ENCODE peak calls at places on chromosomes 3 and 15, in five cellular contexts. R, Z, J, Q and B are unnamed samples.
A peak's percentile ranks its signal among the peaks of the same experiment; 100 is the strongest.

GRCh38 chr3:196643201-196643749 is 3.8 kb downstream of the NRROS start:
- DNase-seq in J (no peak), Z (no peak), R (no peak), Q (no peak), B (no peak)

GRCh38 chr3:189108032-189108431 is 63.7 kb upstream of the TPRG1 start:
- DNase-seq in Q (peak; percentile 36), J (peak; percentile 22), R (peak; percentile 33), Z (no peak), B (no peak)

GRCh38 chr3:151798476-151798875 is 15.4 kb upstream of the AADAC start:
- DNase-seq in R (no peak), J (no peak), Z (no peak), Q (no peak), B (no peak)

GRCh38 chr15:89781055-89781454 is 4.9 kb downstream of the MESP2 start:
- DNase-seq in R (no peak), Z (no peak), J (no peak), Q (peak; percentile 11), B (no peak)

GRCh38 chr3:197260491-197261163 is 37.8 kb downstream of the DLG1 start:
- DNase-seq in R (no peak), J (no peak), Z (no peak), Q (peak; percentile 16), B (no peak)

GRCh38 chr15:80834906-80835305 is 55.7 kb downstream of the CEMIP start:
- DNase-seq in R (no peak), Z (no peak), Q (no peak), J (peak; percentile 77), B (no peak)

GRCh38 chr3:169323580-169324453 is 339.7 kb downstream of the MECOM start:
- DNase-seq in Z (no peak), J (peak; percentile 6), R (peak; percentile 65), Q (no peak), B (no peak)

GRCh38 chr3:170585937-170586310 is at the start of gene SLC7A14:
- DNase-seq in Z (no peak), J (no peak), Q (peak; percentile 50), R (no peak), B (no peak)

GRCh38 chr3:195114026-195114425 is 156.9 kb downstream of the XXYLT1 start:
- DNase-seq in J (no peak), R (no peak), Q (no peak), Z (no peak), B (no peak)

GRCh38 chr3:54120657-54121403 is 1.5 kb upstream of the CACNA2D3 start:
- DNase-seq in J (no peak), R (no peak), Q (peak; percentile 21), Z (no peak), B (no peak)

GRCh38 chr3:138945646-138946553 is 1.0 kb downstream of the FOXL2 start:
- DNase-seq in Z (no peak), J (peak; percentile 62), R (no peak), Q (peak; percentile 63), B (no peak)

GRCh38 chr15:28942521-28943035 is 56.8 kb downstream of the APBA2 start:
- DNase-seq in R (no peak), Z (no peak), J (no peak), Q (no peak), B (no peak)

GRCh38 chr3:161108840-161109239 is 3.7 kb upstream of the B3GALNT1 start:
- DNase-seq in R (peak; percentile 51), Q (peak; percentile 87), Z (no peak), J (peak; percentile 58), B (no peak)

GRCh38 chr15:89751748-89752147 is 699 bp upstream of the MESP1 start:
- DNase-seq in R (no peak), Q (no peak), J (no peak), Z (no peak), B (no peak)

GRCh38 chr3:193530231-193531165 is 24.2 kb downstream of the ATP13A4 start:
- DNase-seq in J (no peak), R (no peak), Q (no peak), Z (no peak), B (no peak)

GRCh38 chr3:190175490-190175889 is 54.8 kb upstream of the P3H2 start:
- DNase-seq in Z (no peak), R (no peak), Q (peak; percentile 50), J (peak; percentile 29), B (peak; percentile 28)

GRCh38 chr15:80588801-80589200 is 106.3 kb upstream of the ABHD17C start:
- DNase-seq in R (peak; percentile 86), Z (no peak), J (peak; percentile 79), Q (peak; percentile 94), B (peak; percentile 92)

GRCh38 chr3:7504886-7505775 is 644.2 kb downstream of the GRM7 start:
- DNase-seq in Q (peak; percentile 21), Z (peak; percentile 57), R (peak; percentile 88), J (no peak), B (peak; percentile 5)

GRCh38 chr3:58952128-58952917 is 97.5 kb downstream of the CFAP20DC start:
- DNase-seq in J (no peak), R (no peak), Z (no peak), Q (peak; percentile 36), B (no peak)

GRCh38 chr3:128714887-128715496 is 11.0 kb upstream of the RAB7A start:
- DNase-seq in Q (no peak), Z (no peak), R (no peak), J (no peak), B (no peak)

GRCh38 chr15:74214324-74215021 is 11.9 kb upstream of the STRA6 start:
- DNase-seq in Z (no peak), J (no peak), R (no peak), Q (no peak), B (no peak)

GRCh38 chr15:52679232-52680040 is at the start of gene ATOSA:
- DNase-seq in Q (peak; percentile 95), Z (peak; percentile 90), J (peak; percentile 84), R (peak; percentile 85), B (peak; percentile 91)

GRCh38 chr15:52680041-52680391 is 828 bp upstream of the ATOSA start:
- DNase-seq in Z (no peak), Q (peak; percentile 43), R (peak; percentile 22), J (peak; percentile 38), B (peak; percentile 53)

GRCh38 chr15:52677593-52677992 is 1.6 kb downstream of the ATOSA start:
- DNase-seq in Z (no peak), J (no peak), Q (no peak), R (peak; percentile 23), B (no peak)

GRCh38 chr15:52678036-52678467 is 1.1 kb downstream of the ATOSA start:
- DNase-seq in Z (peak; percentile 55), Q (peak; percentile 80), R (peak; percentile 73), J (peak; percentile 63), B (peak; percentile 60)

DNA sequence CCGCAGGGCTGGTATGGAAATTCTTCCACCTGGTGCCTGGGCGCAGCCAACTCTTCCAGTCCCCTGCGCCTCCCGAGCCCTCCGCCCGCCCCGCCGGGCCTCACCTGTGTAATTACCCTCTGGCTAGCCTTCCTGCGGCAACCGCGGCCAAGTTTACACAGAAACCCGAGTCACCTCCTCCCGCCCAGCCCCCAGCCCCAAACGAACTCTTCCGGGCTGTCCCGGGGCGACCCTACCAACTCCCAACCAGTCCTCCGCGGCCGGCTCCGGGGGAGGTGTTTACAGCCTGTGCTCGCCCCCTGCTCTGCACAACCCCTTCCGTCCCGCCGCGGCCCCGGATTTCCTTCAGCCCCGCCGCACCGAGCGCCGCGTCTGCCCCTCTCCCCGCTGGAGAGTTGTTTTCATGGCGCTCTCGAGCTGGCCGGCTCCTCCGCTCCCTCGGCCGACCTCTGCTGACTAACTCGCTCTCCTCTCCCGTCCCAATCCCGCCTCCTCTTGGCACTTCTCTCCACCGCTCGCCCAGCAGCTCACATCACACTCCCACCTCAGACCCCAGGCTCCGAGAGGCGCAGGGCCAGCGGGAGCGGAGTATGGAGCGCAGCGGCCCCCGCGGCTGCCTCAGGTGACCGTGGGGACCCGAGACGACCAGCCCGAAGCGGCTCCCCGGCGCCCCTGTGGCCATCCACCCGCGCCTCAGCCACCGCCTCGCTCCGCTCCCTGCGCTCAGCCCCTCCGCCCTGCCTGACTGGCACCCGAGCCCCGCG is 538 bp downstream of the ATOSA start:
- DNase-seq in Q (peak; percentile 81), Z (peak; percentile 48), J (peak; percentile 54), R (peak; percentile 63), B (peak; percentile 60)
- TF ChIP-seq CTCF in Q (peak; percentile 4), Z (no peak), J (peak; percentile 10), R (no peak), B (peak; percentile 29)

DNA sequence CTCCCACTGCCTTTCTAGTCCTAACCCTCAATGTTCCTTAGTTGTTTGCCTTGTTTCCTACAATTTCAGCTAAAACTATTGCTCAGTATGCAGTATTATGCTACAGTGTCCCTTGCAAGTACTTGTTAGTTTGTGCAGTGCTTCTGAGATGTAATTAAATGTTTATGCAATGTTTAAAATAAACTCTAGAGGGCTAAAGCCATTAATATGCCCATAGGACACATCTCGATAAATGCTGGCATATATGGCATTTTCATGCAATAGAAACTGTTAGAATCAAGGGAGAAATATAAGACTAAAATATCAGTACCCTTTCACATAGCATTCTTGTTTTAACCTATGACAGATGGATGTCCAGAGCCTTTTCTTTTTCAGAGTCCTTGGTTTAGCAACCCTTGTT is 59.8 kb upstream of the ACKR4 start:
- DNase-seq in Z (no peak), R (no peak), Q (no peak), J (no peak), B (no peak)
- TF ChIP-seq CTCF in Z (no peak), R (peak; percentile 11), Q (peak; percentile 4), J (peak; percentile 21), B (peak; percentile 63)

GRCh38 chr3:49411968-49412631 is at the start of the genes RHOA and TCTA:
- DNase-seq in Z (peak; percentile 99), J (peak; percentile 100), Q (peak; percentile 100), R (peak; percentile 100), B (peak; percentile 100)
- TF ChIP-seq CTCF in Z (no peak), J (no peak), Q (no peak), R (no peak), B (no peak)

DNA sequence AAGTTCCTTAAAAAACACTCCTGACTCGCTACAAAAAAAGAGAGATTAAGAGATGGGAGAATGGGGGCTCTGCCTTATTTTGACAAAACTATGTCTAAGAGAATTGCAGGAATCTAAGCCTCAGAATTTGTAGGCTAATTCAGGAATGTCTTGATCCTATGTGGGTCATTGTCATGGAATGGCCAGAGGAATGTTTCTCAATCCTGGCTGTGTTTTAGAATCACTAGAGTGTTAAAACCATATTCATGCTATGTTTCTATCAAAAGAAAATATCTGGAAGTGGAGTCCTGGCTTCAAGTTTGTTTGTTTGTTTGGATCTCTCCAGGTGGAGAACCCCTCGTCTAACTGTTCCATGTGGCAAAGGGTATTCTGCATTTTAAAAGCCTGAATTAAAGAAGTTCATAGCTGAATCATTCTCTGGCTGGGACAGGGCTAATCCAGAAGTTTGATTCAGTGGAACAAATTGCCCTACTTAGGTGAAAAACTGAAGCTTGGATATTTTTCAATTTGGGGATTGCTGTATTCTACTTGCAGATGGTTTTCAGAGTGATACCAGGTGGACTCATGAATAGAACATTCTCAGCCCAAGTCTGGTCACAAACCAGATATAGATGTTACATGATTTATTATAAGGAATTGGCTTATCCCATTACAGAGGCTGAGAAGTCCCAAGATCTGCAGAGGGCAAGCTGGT is 28.2 kb downstream of the GJD2 start:
- DNase-seq in R (no peak), Z (no peak), Q (peak; percentile 45), J (peak; percentile 88), B (peak; percentile 55)
- TF ChIP-seq CTCF in R (no peak), Z (no peak), Q (no peak), J (no peak), B (no peak)

GRCh38 chr3:72628065-72628464 is 220.2 kb downstream of the SHQ1 start:
- DNase-seq in Q (no peak), J (no peak), R (no peak), Z (no peak), B (no peak)
- TF ChIP-seq CTCF in Q (no peak), J (no peak), R (no peak), Z (no peak), B (no peak)